ENCODE peak calls at places on chromosomes 5 and 9, in five cellular contexts. H, W, O, B and G are unnamed samples.
A peak's percentile ranks its signal among the peaks of the same experiment; 100 is the strongest.

GRCh38 chr5:41796061-41796460 is 74.2 kb downstream of the OXCT1 start:
- DNase-seq in O (no peak), H (no peak), W (no peak), B (no peak), G (no peak)

GRCh38 chr9:28234899-28235277 is 661.6 kb upstream of the C9orf72 start:
- DNase-seq in H (no peak), O (no peak), B (no peak), W (peak; percentile 60), G (no peak)

GRCh38 chr9:127825319-127826051 is 22.8 kb downstream of the FPGS start:
- DNase-seq in H (no peak), W (no peak), O (no peak), B (no peak), G (no peak)

GRCh38 chr5:31362931-31363568 is 168.8 kb downstream of the DROSHA start:
- DNase-seq in H (no peak), O (no peak), W (no peak), B (peak; percentile 68), G (no peak)

GRCh38 chr9:101097210-101097609 is 68.7 kb downstream of the PLPPR1 start:
- DNase-seq in O (no peak), B (no peak), H (no peak), W (no peak), G (no peak)

GRCh38 chr5:176679365-176680225 is 32.3 kb downstream of the TSPAN17 start:
- DNase-seq in H (no peak), O (no peak), W (no peak), B (no peak), G (no peak)

GRCh38 chr9:99373912-99374311 is 151.8 kb downstream of the SEC61B start:
- DNase-seq in W (no peak), B (no peak), H (no peak), O (no peak), G (no peak)

GRCh38 chr5:107377277-107377609 is 293.5 kb downstream of the EFNA5 start:
- DNase-seq in B (no peak), W (no peak), H (no peak), O (no peak), G (no peak)

GRCh38 chr9:81656004-81656403 is 33.3 kb downstream of the TLE1 start:
- DNase-seq in H (no peak), B (no peak), O (no peak), W (no peak), G (no peak)

GRCh38 chr5:155282503-155283107 is 269.1 kb downstream of the KIF4B start:
- DNase-seq in B (no peak), O (no peak), H (no peak), W (no peak), G (no peak)

GRCh38 chr5:137315534-137316345 is 183.4 kb downstream of the SPOCK1 start:
- DNase-seq in W (no peak), H (no peak), B (no peak), O (no peak), G (peak; percentile 90)

GRCh38 chr9:71005456-71005855 is 116.0 kb downstream of the TRPM3 start:
- DNase-seq in O (no peak), W (no peak), B (no peak), H (no peak), G (no peak)

GRCh38 chr9:86892576-86892975 is 54.7 kb downstream of the GAS1 start:
- DNase-seq in B (no peak), O (no peak), W (no peak), H (no peak), G (peak; percentile 26)

DNA sequence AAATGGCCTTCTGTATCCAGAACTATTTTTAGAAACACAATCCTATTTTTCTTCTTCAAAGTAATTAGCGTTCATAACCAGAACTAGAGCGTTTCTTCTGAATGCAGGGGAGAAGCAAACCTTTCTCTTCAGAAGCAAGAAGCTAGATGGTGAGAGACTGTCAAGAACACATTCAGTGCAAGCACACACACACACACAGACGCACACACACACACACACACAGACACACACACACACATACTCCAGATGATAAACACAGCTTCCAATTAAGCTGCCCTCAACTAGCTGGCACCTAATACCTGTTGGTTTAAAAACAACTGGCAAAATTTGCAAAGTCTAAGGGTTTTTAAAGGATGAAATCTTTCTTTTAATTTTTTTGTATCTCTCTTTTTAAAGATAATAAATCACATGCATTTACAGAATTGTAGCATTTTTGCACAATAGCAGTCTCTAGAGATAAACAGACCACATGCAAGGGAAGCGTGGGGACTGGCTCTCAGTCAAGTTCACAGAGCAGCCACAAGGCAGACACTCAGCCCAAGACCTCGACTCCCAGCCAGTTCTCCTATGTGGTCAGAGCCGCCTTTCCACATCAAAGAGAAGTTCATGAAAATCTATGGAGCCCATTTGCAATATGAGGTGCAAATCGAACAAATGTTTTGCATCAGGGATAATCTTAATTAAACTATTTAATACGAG is 138.5 kb downstream of the TTLL11 start:
- DNase-seq in W (no peak), O (no peak), H (no peak), B (no peak), G (no peak)
- TF ChIP-seq CTCF in W (no peak), O (no peak), H (no peak), B (no peak), G (no peak)

GRCh38 chr5:148383564-148384388 is at the start of gene FBXO38:
- DNase-seq in H (peak; percentile 97), O (peak; percentile 93), W (peak; percentile 97), B (peak; percentile 94), G (peak; percentile 99)
- TF ChIP-seq CTCF in H (no peak), O (peak; percentile 12), W (peak; percentile 15), B (peak; percentile 21), G (peak; percentile 6)

GRCh38 chr5:3994635-3995034 is 399.0 kb downstream of the IRX1 start:
- DNase-seq in W (no peak), H (no peak), B (no peak), O (no peak), G (no peak)

GRCh38 chr5:3996871-3997410 is 401.3 kb downstream of the IRX1 start:
- DNase-seq in O (no peak), B (no peak), H (no peak), W (no peak), G (peak; percentile 75)

GRCh38 chr5:3997670-3998069 is 402.0 kb downstream of the IRX1 start:
- DNase-seq in B (no peak), O (no peak), H (no peak), W (no peak), G (peak; percentile 66)

GRCh38 chr5:3993856-3994473 is 398.3 kb downstream of the IRX1 start:
- DNase-seq in W (no peak), B (no peak), H (no peak), O (no peak), G (no peak)

DNA sequence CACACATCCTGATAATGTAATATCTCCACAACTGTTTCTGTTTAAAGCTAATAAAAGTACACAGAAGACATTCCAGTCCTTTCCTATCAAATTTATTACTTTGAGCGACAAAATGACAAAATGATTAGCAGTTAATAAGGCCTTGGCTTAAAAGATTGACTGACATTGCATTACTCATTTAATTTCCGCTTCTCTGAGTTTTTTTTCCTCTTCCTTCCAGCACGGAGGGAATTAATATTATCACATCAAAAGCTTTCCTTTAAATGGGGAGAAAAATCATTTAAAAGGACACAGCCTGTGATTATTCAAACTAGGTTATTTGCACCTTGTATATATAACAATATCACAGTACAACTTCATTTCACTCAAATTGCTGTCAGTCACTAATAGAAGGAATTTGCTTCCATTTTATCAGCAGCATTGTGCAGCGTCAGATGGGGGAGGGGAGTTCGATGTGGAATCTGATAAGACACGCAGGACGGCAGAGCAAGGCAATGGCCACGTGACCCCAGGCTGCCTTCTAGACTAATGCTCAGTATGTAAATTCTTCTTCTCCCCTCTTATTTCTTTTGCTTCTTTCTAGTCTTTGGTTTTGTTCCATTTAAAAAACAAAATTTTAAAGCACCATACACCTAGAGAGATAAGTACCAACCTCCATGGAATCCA is 400.5 kb downstream of the IRX1 start:
- DNase-seq in H (no peak), O (no peak), W (no peak), B (no peak), G (no peak)
- TF ChIP-seq CTCF in H (no peak), O (no peak), W (no peak), B (no peak), G (no peak)

GRCh38 chr9:73199886-73200285 is 48.2 kb downstream of the ANXA1 start:
- DNase-seq in W (no peak), O (no peak), H (no peak), B (no peak), G (no peak)
- TF ChIP-seq CTCF in W (no peak), O (no peak), H (no peak), B (no peak), G (no peak)

GRCh38 chr9:97305501-97306298 is 1.8 kb upstream of the CCDC180 start:
- DNase-seq in H (no peak), B (no peak), O (no peak), W (no peak), G (peak; percentile 60)

GRCh38 chr9:97304586-97304985 is 2.9 kb upstream of the CCDC180 start:
- DNase-seq in H (no peak), W (no peak), B (no peak), O (no peak), G (no peak)

GRCh38 chr9:97307500-97308163 is at the start of gene CCDC180:
- DNase-seq in W (no peak), H (no peak), O (no peak), B (peak; percentile 7), G (peak; percentile 92)

GRCh38 chr9:97309260-97309659 is 1.8 kb downstream of the CCDC180 start:
- DNase-seq in B (no peak), W (no peak), H (no peak), O (no peak), G (peak; percentile 64)

DNA sequence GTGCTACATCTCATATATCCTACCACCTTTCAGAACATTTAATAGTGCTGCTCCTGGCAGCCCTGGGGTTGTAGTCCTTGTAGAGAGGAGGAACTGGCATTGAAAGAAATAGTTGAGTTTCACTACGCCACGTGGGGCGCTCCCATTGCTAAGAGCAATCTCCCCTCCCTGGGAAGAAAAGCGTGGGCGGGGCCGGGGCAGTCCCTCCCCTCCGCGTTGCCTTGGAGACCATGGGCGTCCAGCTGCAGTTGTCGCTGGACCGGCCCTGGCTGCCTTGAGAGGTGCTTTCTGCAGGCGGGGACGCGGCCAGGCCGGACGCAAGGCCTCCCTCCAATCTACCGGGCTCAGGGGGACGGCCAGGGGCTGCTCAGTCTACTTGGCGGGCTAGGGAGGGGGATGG is 368 bp upstream of the CCDC180 start:
- DNase-seq in W (no peak), O (no peak), H (no peak), B (peak; percentile 44), G (peak; percentile 86)
- TF ChIP-seq CTCF in W (no peak), O (no peak), H (no peak), B (no peak), G (no peak)

GRCh38 chr5:167893271-167893670 is 398.2 kb upstream of the WWC1 start:
- DNase-seq in B (no peak), W (no peak), O (no peak), H (no peak), G (no peak)

GRCh38 chr5:167889276-167889675 is 402.2 kb upstream of the WWC1 start:
- DNase-seq in O (no peak), H (no peak), W (no peak), B (no peak), G (no peak)

GRCh38 chr5:167892352-167893115 is 398.9 kb upstream of the WWC1 start:
- DNase-seq in O (no peak), H (no peak), B (no peak), W (no peak), G (no peak)

GRCh38 chr5:167888395-167888794 is 403.1 kb upstream of the WWC1 start:
- DNase-seq in B (no peak), H (no peak), O (no peak), W (no peak), G (no peak)
- TF ChIP-seq CTCF in B (peak; percentile 22), H (no peak), O (no peak), W (no peak), G (no peak)